ENCODE peak calls at places on chromosomes 12 and 14, in four cellular contexts. L, U, T and N are unnamed samples.

GRCh38 chr12:82655751-82656150 is 31.0 kb upstream of the TMTC2 start:
- DNase-seq in L (no peak), U (no peak), T (no peak), N (no peak)

GRCh38 chr12:19012965-19013364 is 116.6 kb upstream of the PLEKHA5 start:
- DNase-seq in L (no peak), U (no peak), T (no peak), N (no peak)

GRCh38 chr14:62015945-62016344 is 253.7 kb downstream of the SNAPC1 start:
- DNase-seq in L (no peak), U (no peak), T (no peak), N (no peak)

GRCh38 chr14:68628605-68629310 is 164.1 kb downstream of the ZFP36L1 start:
- DNase-seq in L (no peak), U (no peak), T (peak; percentile 83), N (no peak)

GRCh38 chr14:83251402-83251801 is 1717.7 kb upstream of the SEL1L start:
- DNase-seq in L (no peak), U (no peak), T (no peak), N (no peak)

GRCh38 chr14:99437706-99438105 is 43.0 kb downstream of the SETD3 start:
- DNase-seq in L (no peak), U (no peak), T (no peak), N (no peak)

GRCh38 chr12:125193798-125194562 is 128.7 kb downstream of the AACS start:
- DNase-seq in L (no peak), U (no peak), T (peak; percentile 83), N (no peak)

GRCh38 chr12:127548123-127548553 is 718.8 kb upstream of the TMEM132C start:
- DNase-seq in L (no peak), U (no peak), T (no peak), N (peak; percentile 10)

GRCh38 chr14:23877538-23878180 is 75.9 kb upstream of the DHRS4 start:
- DNase-seq in L (no peak), U (no peak), T (no peak), N (no peak)

GRCh38 chr12:54017845-54018607 is 9.2 kb downstream of the HOXC8 start:
- DNase-seq in L (peak; percentile 93), U (peak; percentile 40), T (peak; percentile 96), N (peak; percentile 93)

GRCh38 chr12:14256139-14256538 is 109.3 kb upstream of the ATF7IP start:
- DNase-seq in L (no peak), U (no peak), T (no peak), N (no peak)

GRCh38 chr12:127388985-127389384 is 878.0 kb upstream of the TMEM132C start:
- DNase-seq in L (no peak), U (no peak), T (no peak), N (peak; percentile 54)

GRCh38 chr12:101498252-101498651 is 23.1 kb downstream of the SPIC start:
- DNase-seq in L (no peak), U (no peak), T (no peak), N (no peak)

GRCh38 chr12:9910716-9911421 is 21.3 kb downstream of the CLEC2A start:
- DNase-seq in L (no peak), U (no peak), T (peak; percentile 82), N (no peak)

GRCh38 chr14:98909251-98909944 is 362.6 kb downstream of the BCL11B start:
- DNase-seq in L (no peak), U (no peak), T (no peak), N (peak; percentile 95)

GRCh38 chr12:111705672-111706071 is 19.8 kb downstream of the ACAD10 start:
- DNase-seq in L (no peak), U (no peak), T (no peak), N (no peak)

GRCh38 chr14:69153848-69154208 is 909 bp upstream of the DCAF5 start:
- DNase-seq in L (peak; percentile 26), U (peak; percentile 23), T (peak; percentile 53), N (no peak)

GRCh38 chr14:103393078-103393477 is 7.9 kb downstream of the MARK3 start:
- DNase-seq in L (no peak), U (no peak), T (no peak), N (no peak)

GRCh38 chr14:103395245-103395644 is 10.0 kb downstream of the MARK3 start:
- DNase-seq in L (no peak), U (no peak), T (no peak), N (no peak)

GRCh38 chr14:103392572-103392971 is 7.4 kb downstream of the MARK3 start:
- DNase-seq in L (no peak), U (no peak), T (no peak), N (no peak)

GRCh38 chr14:103392106-103392505 is 6.9 kb downstream of the MARK3 start:
- DNase-seq in L (no peak), U (no peak), T (no peak), N (no peak)

GRCh38 chr14:103393687-103394626 is 8.7 kb downstream of the MARK3 start:
- DNase-seq in L (no peak), U (no peak), T (no peak), N (no peak)
- H3K4me1 ChIP-seq in L (peaks cover 6% of the 10 kb centered on the region), U (peaks cover 81% of the 10 kb centered on the region), T (peaks cover 4% of the 10 kb centered on the region), N (peaks cover 33% of the 10 kb centered on the region)

GRCh38 chr14:91354979-91355685 is 62.5 kb downstream of the CCDC88C start:
- DNase-seq in L (no peak), U (no peak), T (peak; percentile 93), N (no peak)
- H3K4me1 ChIP-seq in L (no peaks in the 10 kb centered on the region), U (peaks cover 51% of the 10 kb centered on the region), T (no peaks in the 10 kb centered on the region), N (peaks cover 10% of the 10 kb centered on the region)

DNA sequence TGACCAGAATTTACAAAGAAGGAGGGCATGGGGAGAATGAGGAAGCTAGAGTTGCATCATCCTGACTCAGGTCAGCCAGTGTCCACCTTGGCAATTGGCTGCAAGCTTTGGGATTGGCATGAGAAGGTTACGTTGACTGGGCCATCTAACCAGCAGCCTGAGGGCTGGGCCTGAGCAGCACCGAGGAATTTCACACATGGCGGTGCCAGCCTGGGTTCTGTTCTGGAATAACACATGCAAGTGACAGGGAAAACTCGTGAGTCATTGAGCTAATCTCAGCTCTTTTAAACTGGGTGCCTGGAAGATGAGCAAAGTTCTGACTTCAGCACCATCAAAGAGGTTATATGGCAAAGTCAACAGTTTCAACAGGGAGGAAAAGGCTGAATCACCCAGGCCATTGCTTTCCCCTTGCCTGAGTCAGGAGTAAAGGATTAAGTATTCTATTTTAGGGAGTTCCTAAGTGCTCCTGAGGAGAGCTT is 543.2 kb upstream of the TBX3 start:
- DNase-seq in L (no peak), U (peak; percentile 49), T (peak; percentile 78), N (peak; percentile 66)
- H3K4me1 ChIP-seq in L (no peaks in the 10 kb centered on the region), U (no peaks in the 10 kb centered on the region), T (no peaks in the 10 kb centered on the region), N (peaks cover 44% of the 10 kb centered on the region)

GRCh38 chr14:94485944-94486841 is 10.2 kb upstream of the SERPINA9 start:
- DNase-seq in L (peak; percentile 42), U (peak; percentile 11), T (peak; percentile 95), N (peak; percentile 52)

GRCh38 chr14:94494085-94494484 is 15.2 kb downstream of the SERPINA12 start:
- DNase-seq in L (no peak), U (no peak), T (no peak), N (no peak)

GRCh38 chr14:94484476-94484875 is 8.5 kb upstream of the SERPINA9 start:
- DNase-seq in L (no peak), U (no peak), T (no peak), N (no peak)

GRCh38 chr14:94486883-94487282 is 10.9 kb upstream of the SERPINA9 start:
- DNase-seq in L (no peak), U (no peak), T (no peak), N (no peak)

DNA sequence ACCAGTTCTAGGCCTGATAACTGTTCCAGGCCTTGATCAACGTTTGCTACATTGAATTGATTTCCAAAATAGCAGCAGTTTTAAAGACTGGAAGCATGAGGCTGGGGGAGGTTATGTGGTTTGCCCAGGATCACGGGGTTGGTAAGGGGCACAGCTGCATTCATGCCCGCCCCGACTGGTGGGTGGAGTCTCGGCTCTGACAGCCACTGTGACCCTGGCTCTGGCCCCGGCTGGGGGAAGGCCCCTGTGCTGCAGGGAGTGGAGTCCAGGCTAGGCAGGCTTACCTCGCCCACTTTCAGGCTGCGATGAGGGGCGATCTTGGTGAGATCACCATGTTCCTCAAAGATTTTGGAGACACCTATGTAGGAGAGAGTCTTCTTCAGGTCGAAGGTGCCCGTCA is 13.3 kb upstream of the SERPINA9 start:
- DNase-seq in L (no peak), U (no peak), T (no peak), N (no peak)
- H3K4me1 ChIP-seq in L (no peaks in the 10 kb centered on the region), U (peaks cover 6% of the 10 kb centered on the region), T (peaks cover 7% of the 10 kb centered on the region), N (no peaks in the 10 kb centered on the region)

DNA sequence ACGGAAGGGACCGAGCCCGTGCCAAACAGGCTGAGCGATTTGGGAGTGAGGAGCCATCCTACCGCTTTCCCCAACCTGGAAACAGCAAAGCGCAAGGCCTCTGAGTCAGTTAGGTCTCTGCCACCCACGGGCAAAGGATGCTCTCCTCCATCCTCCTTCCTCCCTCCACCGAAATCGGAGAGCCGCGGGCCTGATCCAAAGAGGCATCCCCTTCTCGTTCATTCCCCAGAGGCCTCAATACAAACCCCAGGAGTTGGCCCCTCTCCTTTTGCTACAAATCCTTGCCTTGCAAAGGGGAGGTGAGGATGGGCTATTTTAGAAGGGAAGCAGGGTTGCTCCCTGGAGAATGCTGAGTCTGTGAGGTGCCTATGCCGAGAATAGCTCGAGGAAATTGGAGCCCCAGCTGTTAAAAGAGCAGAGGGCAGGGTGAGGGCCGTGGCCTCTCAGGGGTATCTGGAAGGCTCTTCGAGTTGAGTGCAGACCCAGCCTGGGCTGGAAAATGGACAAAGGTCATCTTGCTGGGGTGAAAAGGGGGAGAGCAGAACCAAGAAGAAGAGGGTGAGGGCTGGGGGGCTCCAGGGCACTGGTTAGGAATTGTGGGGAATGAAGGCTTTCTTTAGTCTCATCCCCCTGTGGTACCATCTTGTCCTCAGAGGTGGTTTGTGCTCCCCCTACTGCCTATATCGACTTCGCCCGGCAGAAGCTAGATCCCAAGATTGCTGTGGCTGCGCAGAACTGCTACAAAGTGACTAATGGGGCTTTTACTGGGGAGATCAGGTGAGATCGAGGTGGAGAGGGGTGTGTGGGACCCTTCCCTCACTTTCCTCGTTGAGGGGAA is 1.1 kb downstream of the TPI1 start:
- DNase-seq in L (no peak), U (no peak), T (peak; percentile 65), N (peak; percentile 75)
- H3K4me1 ChIP-seq in L (peaks cover 10% of the 10 kb centered on the region), U (peaks cover 51% of the 10 kb centered on the region), T (peaks cover 8% of the 10 kb centered on the region), N (peaks cover 41% of the 10 kb centered on the region)